ENCODE peak calls at places on chromosomes 6 and 20, in five cellular contexts. I, B, T, L and G are unnamed samples.

GRCh38 chr20:44231713-44232468 is 15.2 kb upstream of the GDAP1L1 start:
- DNase-seq in I (peak), B (no peak), T (no peak), L (peak), G (peak)

GRCh38 chr20:10309326-10309725 is 90.7 kb downstream of the SNAP25 start:
- DNase-seq in I (no peak), B (no peak), T (no peak), L (peak), G (peak)

GRCh38 chr6:14074723-14075503 is 42.7 kb upstream of the CD83 start:
- DNase-seq in I (peak), B (no peak), T (peak), L (peak), G (no peak)

GRCh38 chr6:79630883-79631799 is at the start of gene SH3BGRL2:
- DNase-seq in I (peak), B (peak), T (no peak), L (peak), G (peak)

GRCh38 chr20:13130100-13130706 is 90.9 kb upstream of the ISM1 start:
- DNase-seq in I (no peak), B (no peak), T (no peak), L (no peak), G (no peak)

GRCh38 chr6:149154137-149154900 is 163.2 kb upstream of the TAB2 start:
- DNase-seq in I (no peak), B (no peak), T (no peak), L (no peak), G (no peak)

GRCh38 chr6:38846844-38847243 is 131.7 kb downstream of the DNAH8 start:
- DNase-seq in I (no peak), B (no peak), T (no peak), L (no peak), G (no peak)

GRCh38 chr20:47358672-47359532 is 2.4 kb upstream of the ZMYND8 start:
- DNase-seq in I (peak), B (peak), T (no peak), L (peak), G (peak)

GRCh38 chr20:31841928-31842327 is 3.5 kb downstream of the FOXS1 start:
- DNase-seq in I (no peak), B (no peak), T (no peak), L (peak), G (no peak)

GRCh38 chr20:23005761-23006160 is 29.4 kb upstream of the SSTR4 start:
- DNase-seq in I (no peak), B (no peak), T (no peak), L (no peak), G (no peak)

GRCh38 chr6:95094751-95095150 is 482.6 kb upstream of the MANEA start:
- DNase-seq in I (no peak), B (no peak), T (no peak), L (peak), G (peak)

GRCh38 chr6:107217248-107217647 is 101.9 kb upstream of the BEND3 start:
- DNase-seq in I (no peak), B (no peak), T (no peak), L (no peak), G (no peak)

GRCh38 chr20:14877616-14878015 is 540.2 kb upstream of the FLRT3 start:
- DNase-seq in I (no peak), B (no peak), T (no peak), L (no peak), G (no peak)

GRCh38 chr6:786946-787763 is 94.2 kb upstream of the EXOC2 start:
- DNase-seq in I (peak), B (no peak), T (no peak), L (peak), G (peak)

GRCh38 chr6:155004017-155004416 is 8.9 kb downstream of the TIAM2 start:
- DNase-seq in I (no peak), B (no peak), T (no peak), L (no peak), G (no peak)

GRCh38 chr6:150189176-150189575 is 46.3 kb downstream of the PPP1R14C start:
- DNase-seq in I (no peak), B (no peak), T (no peak), L (no peak), G (no peak)

GRCh38 chr20:40942775-40943174 is 85.8 kb upstream of the TOP1 start:
- DNase-seq in I (no peak), B (no peak), T (no peak), L (no peak), G (no peak)

GRCh38 chr6:46453221-46453620 is 38.0 kb downstream of the RCAN2 start:
- DNase-seq in I (no peak), B (no peak), T (no peak), L (no peak), G (no peak)

GRCh38 chr6:11810039-11810541 is 31.5 kb upstream of the ADTRP start:
- DNase-seq in I (peak), B (no peak), T (no peak), L (peak), G (peak)

GRCh38 chr6:43532201-43532600 is 15.3 kb downstream of the POLR1C start:
- DNase-seq in I (no peak), B (no peak), T (no peak), L (no peak), G (no peak)